ENCODE peak calls at places on chromosomes 16 and 17, in seven cellular contexts. One of them, this sample, is unnamed. For H3K36me3 and H3K27me3, the result is how much of the 10 kb centered on the place peaks cover.

GRCh38 chr17:59693582-59693981 is 13.6 kb downstream of the PTRH2 start:
- DNase-seq in suprapubic skin: no peak
- DNase-seq in aorta: no peak
- DNase-seq in adrenal gland: no peak
- DNase-seq in body of pancreas: no peak
- DNase-seq in fibroblast of lung: no peak
- DNase-seq in DND-41: no peak
- DNase-seq in this sample: no peak

GRCh38 chr17:75159196-75160031 is 5.1 kb upstream of the JPT1 start:
- DNase-seq in suprapubic skin: peak
- DNase-seq in aorta: no peak
- DNase-seq in adrenal gland: no peak
- DNase-seq in body of pancreas: no peak
- DNase-seq in fibroblast of lung: peak
- DNase-seq in DND-41: no peak
- DNase-seq in this sample: peak

GRCh38 chr17:72536788-72537187 is 416.0 kb downstream of the SOX9 start:
- DNase-seq in suprapubic skin: no peak
- DNase-seq in aorta: no peak
- DNase-seq in adrenal gland: no peak
- DNase-seq in body of pancreas: no peak
- DNase-seq in fibroblast of lung: no peak
- DNase-seq in DND-41: no peak
- DNase-seq in this sample: no peak

GRCh38 chr17:2564876-2565275 is 28.6 kb upstream of the PAFAH1B1 start:
- DNase-seq in suprapubic skin: no peak
- DNase-seq in aorta: no peak
- DNase-seq in adrenal gland: no peak
- DNase-seq in body of pancreas: peak
- DNase-seq in fibroblast of lung: peak
- DNase-seq in DND-41: no peak
- DNase-seq in this sample: peak

GRCh38 chr17:79188048-79188447 is 113.4 kb downstream of the ENGASE start:
- DNase-seq in suprapubic skin: no peak
- DNase-seq in aorta: no peak
- DNase-seq in adrenal gland: no peak
- DNase-seq in body of pancreas: peak
- DNase-seq in fibroblast of lung: no peak
- DNase-seq in DND-41: no peak
- DNase-seq in this sample: no peak

GRCh38 chr16:86026136-86026905 is 127.4 kb downstream of the IRF8 start:
- DNase-seq in suprapubic skin: peak
- DNase-seq in aorta: peak
- DNase-seq in adrenal gland: peak
- DNase-seq in body of pancreas: no peak
- DNase-seq in fibroblast of lung: no peak
- DNase-seq in DND-41: no peak
- DNase-seq in this sample: peak

GRCh38 chr16:11976850-11977205 is 294 bp downstream of the SNX29 start:
- DNase-seq in suprapubic skin: no peak
- DNase-seq in aorta: no peak
- DNase-seq in adrenal gland: no peak
- DNase-seq in body of pancreas: no peak
- DNase-seq in fibroblast of lung: no peak
- DNase-seq in DND-41: no peak
- DNase-seq in this sample: no peak

GRCh38 chr17:72465191-72466024 is 344.6 kb downstream of the SOX9 start:
- DNase-seq in suprapubic skin: no peak
- DNase-seq in aorta: no peak
- DNase-seq in adrenal gland: no peak
- DNase-seq in body of pancreas: peak
- DNase-seq in fibroblast of lung: peak
- DNase-seq in DND-41: no peak
- DNase-seq in this sample: peak

GRCh38 chr16:66364117-66364958 is 2.2 kb upstream of the CDH5 start:
- DNase-seq in suprapubic skin: peak
- DNase-seq in aorta: no peak
- DNase-seq in adrenal gland: peak
- DNase-seq in body of pancreas: peak
- DNase-seq in fibroblast of lung: peak
- DNase-seq in DND-41: no peak
- DNase-seq in this sample: no peak

GRCh38 chr16:57045694-57046381 is 46.5 kb upstream of the CPNE2 start:
- DNase-seq in suprapubic skin: peak
- DNase-seq in aorta: peak
- DNase-seq in adrenal gland: no peak
- DNase-seq in body of pancreas: peak
- DNase-seq in fibroblast of lung: peak
- DNase-seq in DND-41: no peak
- DNase-seq in this sample: no peak

GRCh38 chr17:39252788-39253460 is 27.2 kb upstream of the STAC2 start:
- DNase-seq in suprapubic skin: no peak
- DNase-seq in aorta: no peak
- DNase-seq in adrenal gland: no peak
- DNase-seq in body of pancreas: no peak
- DNase-seq in fibroblast of lung: no peak
- DNase-seq in DND-41: no peak
- DNase-seq in this sample: no peak

GRCh38 chr17:28404812-28405570 is 1.0 kb downstream of the SLC46A1 start:
- DNase-seq in suprapubic skin: no peak
- DNase-seq in aorta: no peak
- DNase-seq in adrenal gland: peak
- DNase-seq in body of pancreas: peak
- DNase-seq in fibroblast of lung: no peak
- DNase-seq in DND-41: no peak
- DNase-seq in this sample: no peak

GRCh38 chr17:46770818-46771600 is 47.5 kb downstream of the WNT3 start:
- DNase-seq in suprapubic skin: peak
- DNase-seq in aorta: peak
- DNase-seq in adrenal gland: peak
- DNase-seq in body of pancreas: peak
- DNase-seq in fibroblast of lung: peak
- DNase-seq in DND-41: peak
- DNase-seq in this sample: no peak

GRCh38 chr17:50681260-50682200 is 26.2 kb downstream of the ANKRD40 start:
- DNase-seq in suprapubic skin: peak
- DNase-seq in aorta: no peak
- DNase-seq in adrenal gland: peak
- DNase-seq in body of pancreas: peak
- DNase-seq in fibroblast of lung: peak
- DNase-seq in DND-41: no peak
- DNase-seq in this sample: peak

GRCh38 chr16:24822974-24823373 is 22.8 kb upstream of the SLC5A11 start:
- DNase-seq in suprapubic skin: no peak
- DNase-seq in aorta: no peak
- DNase-seq in adrenal gland: peak
- DNase-seq in body of pancreas: no peak
- DNase-seq in fibroblast of lung: no peak
- DNase-seq in DND-41: no peak
- DNase-seq in this sample: no peak

GRCh38 chr16:24820522-24820921 is 25.2 kb upstream of the SLC5A11 start:
- DNase-seq in suprapubic skin: no peak
- DNase-seq in aorta: no peak
- DNase-seq in adrenal gland: no peak
- DNase-seq in body of pancreas: no peak
- DNase-seq in fibroblast of lung: no peak
- DNase-seq in DND-41: no peak
- DNase-seq in this sample: no peak

GRCh38 chr16:24822542-24822941 is 23.2 kb upstream of the SLC5A11 start:
- DNase-seq in suprapubic skin: no peak
- DNase-seq in aorta: no peak
- DNase-seq in adrenal gland: no peak
- DNase-seq in body of pancreas: no peak
- DNase-seq in fibroblast of lung: no peak
- DNase-seq in DND-41: no peak
- DNase-seq in this sample: no peak

GRCh38 chr16:24819462-24820040 is 26.2 kb upstream of the SLC5A11 start:
- DNase-seq in suprapubic skin: no peak
- DNase-seq in aorta: no peak
- DNase-seq in adrenal gland: no peak
- DNase-seq in body of pancreas: no peak
- DNase-seq in fibroblast of lung: no peak
- DNase-seq in DND-41: no peak
- DNase-seq in this sample: no peak

DNA sequence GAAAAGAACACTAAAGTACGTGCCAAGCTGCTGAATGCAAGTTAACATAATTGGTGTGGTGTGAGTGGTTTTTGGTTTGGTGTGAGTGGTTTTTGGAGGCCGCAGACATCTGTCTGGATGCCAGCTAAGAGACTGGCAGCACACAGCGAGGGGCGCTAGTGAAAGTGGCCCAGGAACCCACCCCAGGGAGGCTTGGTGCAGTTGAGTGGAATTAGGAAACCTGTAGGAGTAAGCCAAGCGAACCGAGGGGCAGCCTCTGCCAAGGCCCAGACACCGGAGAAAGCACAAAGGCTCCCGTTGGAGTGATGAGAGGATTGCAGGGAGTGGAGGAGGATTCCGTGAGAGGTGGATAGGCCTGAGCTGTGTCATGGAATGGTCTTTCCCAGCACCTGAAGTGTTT is 24.6 kb upstream of the SLC5A11 start:
- DNase-seq in suprapubic skin: no peak
- DNase-seq in aorta: no peak
- DNase-seq in adrenal gland: no peak
- DNase-seq in body of pancreas: no peak
- DNase-seq in fibroblast of lung: no peak
- DNase-seq in DND-41: no peak
- DNase-seq in this sample: no peak
- H3K36me3 ChIP-seq in suprapubic skin: half or more
- H3K36me3 ChIP-seq in aorta: under half
- H3K36me3 ChIP-seq in adrenal gland: under half
- H3K36me3 ChIP-seq in body of pancreas: under half
- H3K36me3 ChIP-seq in fibroblast of lung: under half
- H3K36me3 ChIP-seq in DND-41: half or more
- H3K36me3 ChIP-seq in this sample: half or more

GRCh38 chr17:66520986-66521385 is 218.6 kb downstream of the PRKCA start:
- DNase-seq in suprapubic skin: no peak
- DNase-seq in aorta: no peak
- DNase-seq in adrenal gland: no peak
- DNase-seq in body of pancreas: no peak
- DNase-seq in fibroblast of lung: no peak
- DNase-seq in DND-41: no peak
- DNase-seq in this sample: no peak

GRCh38 chr17:66514227-66514806 is 211.9 kb downstream of the PRKCA start:
- DNase-seq in suprapubic skin: no peak
- DNase-seq in aorta: no peak
- DNase-seq in adrenal gland: no peak
- DNase-seq in body of pancreas: no peak
- DNase-seq in fibroblast of lung: peak
- DNase-seq in DND-41: no peak
- DNase-seq in this sample: no peak

GRCh38 chr17:66518677-66519076 is 216.3 kb downstream of the PRKCA start:
- DNase-seq in suprapubic skin: no peak
- DNase-seq in aorta: no peak
- DNase-seq in adrenal gland: no peak
- DNase-seq in body of pancreas: no peak
- DNase-seq in fibroblast of lung: no peak
- DNase-seq in DND-41: no peak
- DNase-seq in this sample: no peak

GRCh38 chr17:66517336-66518009 is 215.1 kb downstream of the PRKCA start:
- DNase-seq in suprapubic skin: no peak
- DNase-seq in aorta: no peak
- DNase-seq in adrenal gland: no peak
- DNase-seq in body of pancreas: no peak
- DNase-seq in fibroblast of lung: no peak
- DNase-seq in DND-41: no peak
- DNase-seq in this sample: no peak

GRCh38 chr17:66518108-66518507 is 215.7 kb downstream of the PRKCA start:
- DNase-seq in suprapubic skin: no peak
- DNase-seq in aorta: no peak
- DNase-seq in adrenal gland: no peak
- DNase-seq in body of pancreas: no peak
- DNase-seq in fibroblast of lung: no peak
- DNase-seq in DND-41: no peak
- DNase-seq in this sample: no peak
- H3K27me3 ChIP-seq in suprapubic skin: under half
- H3K27me3 ChIP-seq in aorta: under half
- H3K27me3 ChIP-seq in adrenal gland: under half
- H3K27me3 ChIP-seq in body of pancreas: under half
- H3K27me3 ChIP-seq in fibroblast of lung: under half
- H3K27me3 ChIP-seq in DND-41: under half
- H3K27me3 ChIP-seq in this sample: under half

GRCh38 chr16:29784901-29785500 is 5.5 kb upstream of the KIF22 start:
- DNase-seq in suprapubic skin: peak
- DNase-seq in aorta: peak
- DNase-seq in adrenal gland: peak
- DNase-seq in body of pancreas: peak
- DNase-seq in fibroblast of lung: peak
- DNase-seq in DND-41: no peak
- DNase-seq in this sample: no peak
- H3K4me3 ChIP-seq in suprapubic skin: peak
- H3K4me3 ChIP-seq in aorta: no peak
- H3K4me3 ChIP-seq in adrenal gland: peak
- H3K4me3 ChIP-seq in body of pancreas: no peak
- H3K4me3 ChIP-seq in fibroblast of lung: peak
- H3K4me3 ChIP-seq in DND-41: no peak
- H3K4me3 ChIP-seq in this sample: no peak

DNA sequence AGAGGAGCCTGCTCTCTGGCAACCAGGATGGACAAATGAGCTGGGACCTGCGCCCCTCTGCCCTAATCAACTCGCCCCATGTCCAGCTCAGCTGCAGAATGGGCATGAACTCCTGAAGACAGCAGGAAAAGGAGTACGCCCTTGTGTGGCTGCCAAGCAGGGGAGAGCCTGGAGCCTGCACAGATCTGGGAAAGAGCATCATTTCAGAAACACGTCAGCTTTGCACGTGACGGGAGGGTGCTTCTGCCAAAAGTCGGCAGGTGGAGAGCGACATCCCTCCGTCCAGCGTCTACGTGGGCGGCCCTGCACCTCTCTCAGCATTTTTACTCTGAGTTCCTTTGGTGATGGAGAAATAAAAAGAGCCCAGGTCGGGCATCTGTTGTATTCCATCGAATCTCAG is 18.5 kb downstream of the NME3 start:
- DNase-seq in suprapubic skin: no peak
- DNase-seq in aorta: no peak
- DNase-seq in adrenal gland: no peak
- DNase-seq in body of pancreas: no peak
- DNase-seq in fibroblast of lung: no peak
- DNase-seq in DND-41: no peak
- DNase-seq in this sample: no peak
- H3K36me3 ChIP-seq in suprapubic skin: half or more
- H3K36me3 ChIP-seq in aorta: under half
- H3K36me3 ChIP-seq in adrenal gland: under half
- H3K36me3 ChIP-seq in body of pancreas: under half
- H3K36me3 ChIP-seq in fibroblast of lung: under half
- H3K36me3 ChIP-seq in DND-41: half or more
- H3K36me3 ChIP-seq in this sample: under half